ENCODE peak calls at places on chromosomes 16 and 17, in six cellular contexts. Q is cardiac muscle cell; A is fibroblast of mammary gland; N is Caco-2; W is activated CD8-positive, alpha-beta memory T cell treated with anti-CD3 and anti-CD28 coated beads, Interleukin-2, amount 50 U/mL, for 4 hours; P is stimulated activated CD4-positive, alpha-beta T cell treated with anti-CD3 and anti-CD28 coated beads, Interleukin-4, amount 100 ng/mL, for 24 hours. V is an unnamed sample.

GRCh38 chr17:1834378-1835149 is 4.8 kb downstream of the RPA1 start:
- DNase-seq in Q (no peak), P (peak), N (no peak), A (no peak), W (no peak), V (no peak)

GRCh38 chr17:71500761-71501555 is 619.9 kb upstream of the SOX9 start:
- DNase-seq in Q (peak), P (no peak), N (no peak), W (no peak), A (peak), V (no peak)

GRCh38 chr17:41583137-41584127 is 3.3 kb downstream of the KRT14 start:
- DNase-seq in Q (no peak), P (no peak), W (no peak), N (no peak), A (no peak), V (no peak)

GRCh38 chr17:9837551-9838471 is 12.1 kb downstream of the GLP2R start:
- DNase-seq in Q (peak), N (no peak), A (peak), W (no peak), P (no peak), V (no peak)

GRCh38 chr17:73430848-73431247 is 119.0 kb upstream of the CDC42EP4 start:
- DNase-seq in N (no peak), P (no peak), W (no peak), A (peak), Q (peak), V (no peak)

GRCh38 chr17:81865733-81866439 is 5.3 kb downstream of the ARHGDIA start:
- DNase-seq in Q (peak), P (no peak), W (no peak), A (peak), N (no peak), V (no peak)

GRCh38 chr17:75827291-75828050 is 16.7 kb downstream of the UNC13D start:
- DNase-seq in A (peak), W (peak), N (peak), Q (peak), P (peak), V (peak)

GRCh38 chr17:67359960-67360817 is 6.2 kb downstream of the PSMD12 start:
- DNase-seq in Q (peak), A (peak), W (no peak), P (peak), N (peak), V (no peak)

GRCh38 chr16:71748226-71748625 is 23.7 kb upstream of the PHLPP2 start:
- DNase-seq in P (no peak), W (no peak), N (no peak), A (no peak), Q (no peak), V (no peak)

GRCh38 chr17:75009139-75009724 is 3.2 kb upstream of the MRPL58 start:
- DNase-seq in N (no peak), P (no peak), W (no peak), A (no peak), Q (no peak), V (no peak)

GRCh38 chr16:56617212-56618085 is 8.1 kb upstream of the MT1E start:
- DNase-seq in A (peak), N (no peak), P (no peak), Q (peak), W (no peak), V (no peak)

GRCh38 chr17:15293558-15293957 is 28.4 kb upstream of the PMP22 start:
- DNase-seq in W (no peak), N (no peak), A (no peak), P (no peak), Q (no peak), V (no peak)

GRCh38 chr17:10741416-10742140 is 11.8 kb upstream of the TMEM220 start:
- DNase-seq in Q (no peak), N (no peak), P (no peak), A (no peak), W (no peak), V (no peak)

GRCh38 chr16:53502331-53503269 is at the start of gene AKTIP:
- DNase-seq in N (peak), P (peak), A (peak), W (no peak), Q (peak), V (no peak)

GRCh38 chr16:87129771-87130170 is 187.4 kb downstream of the C16orf95 start:
- DNase-seq in Q (peak), W (no peak), N (no peak), P (no peak), A (peak), V (no peak)

GRCh38 chr17:45363498-45363897 is 46.7 kb upstream of the MAP3K14 start:
- DNase-seq in P (no peak), W (no peak), N (no peak), Q (no peak), A (no peak), V (no peak)

GRCh38 chr17:45019177-45019711 is 32.2 kb downstream of the DCAKD start:
- DNase-seq in A (peak), P (peak), W (no peak), N (peak), Q (peak), V (peak)

GRCh38 chr16:55389426-55390073 is 65.5 kb downstream of the IRX6 start:
- DNase-seq in P (no peak), W (no peak), N (no peak), Q (no peak), A (no peak), V (no peak)

GRCh38 chr17:68200689-68201424 is 47.0 kb upstream of the AMZ2 start:
- DNase-seq in Q (peak), N (peak), W (peak), A (peak), P (peak), V (peak)

GRCh38 chr17:35088647-35088910 is 25.1 kb upstream of the RFFL start:
- DNase-seq in A (no peak), N (no peak), W (no peak), P (no peak), Q (no peak), V (no peak)

GRCh38 chr17:72863511-72864175 is 228.8 kb downstream of the SLC39A11 start:
- DNase-seq in W (no peak), A (no peak), N (no peak), Q (no peak), P (no peak), V (no peak)

V was measured in HuH-7.5.